ENCODE peak calls at places on chromosomes 2 and 18, in seven cellular contexts. C is uterus, T is body of pancreas, E is stomach, W is K562, G is tibial nerve, I is testis. H is an unnamed sample.

GRCh38 chr18:64037812-64038414 is 68.0 kb downstream of the SERPINB8 start:
- DNase-seq in C (no peak), T (no peak), E (no peak), W (peak; percentile 14), G (no peak), I (no peak), H (no peak)

GRCh38 chr18:37847544-37847943 is 281.9 kb upstream of the CELF4 start:
- DNase-seq in C (no peak), T (no peak), E (no peak), W (no peak), G (no peak), I (no peak), H (no peak)

GRCh38 chr2:175309799-175310198 is 128.3 kb upstream of the ATP5MC3 start:
- DNase-seq in C (no peak), T (no peak), E (no peak), W (peak; percentile 38), G (no peak), I (peak; percentile 20), H (no peak)

GRCh38 chr2:227871375-227871788 is at the start of gene DAW1:
- DNase-seq in C (no peak), T (peak; percentile 34), E (peak; percentile 63), W (peak; percentile 17), G (no peak), I (peak; percentile 66), H (no peak)

GRCh38 chr18:52345428-52345827 is 5.4 kb downstream of the DCC start:
- DNase-seq in C (no peak), T (no peak), E (no peak), W (no peak), G (no peak), I (no peak), H (no peak)

GRCh38 chr2:55490554-55490953 is 29.0 kb upstream of the CFAP36 start:
- DNase-seq in C (peak; percentile 17), T (peak; percentile 57), E (peak; percentile 26), W (peak; percentile 49), G (peak; percentile 26), I (peak; percentile 42), H (no peak)

GRCh38 chr2:229407170-229407569 is 136.1 kb upstream of the PID1 start:
- DNase-seq in C (peak; percentile 83), T (peak; percentile 75), E (peak; percentile 47), W (no peak), G (peak; percentile 78), I (peak; percentile 92), H (no peak)

GRCh38 chr2:58852905-58853304 is 611.8 kb upstream of the FANCL start:
- DNase-seq in C (no peak), T (no peak), E (no peak), W (no peak), G (no peak), I (no peak), H (no peak)

DNA sequence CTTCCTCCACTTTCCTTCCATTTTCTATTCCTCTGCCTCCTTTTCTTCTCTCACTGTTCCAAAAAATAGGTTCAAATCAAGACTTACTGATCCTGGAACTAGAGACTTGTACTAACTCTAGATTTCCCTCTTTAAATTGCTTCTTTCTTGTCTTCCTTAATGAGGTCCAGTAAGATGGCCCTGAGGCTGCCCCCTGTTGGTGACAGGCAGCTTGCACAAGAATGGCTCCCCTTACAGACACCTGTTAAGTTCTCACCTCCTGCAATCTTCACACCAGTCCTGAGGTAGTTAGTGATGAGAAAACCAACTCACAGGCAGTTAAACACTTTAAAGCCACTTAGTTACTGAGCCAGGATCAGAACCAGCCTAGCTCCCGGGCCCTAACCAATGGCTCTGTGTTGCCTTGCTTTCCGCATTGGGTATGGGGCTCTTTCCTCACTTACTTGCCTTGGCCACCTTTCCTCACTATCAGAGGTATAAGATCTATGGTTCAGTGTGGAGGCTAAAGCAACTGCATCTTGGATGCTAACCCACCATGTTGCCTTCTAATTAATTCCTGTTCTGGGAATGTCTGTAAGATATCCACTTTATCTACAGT is 130.6 kb downstream of the AKAIN1 start:
- DNase-seq in C (no peak), T (peak; percentile 10), E (no peak), W (peak; percentile 31), G (no peak), I (peak; percentile 28), H (no peak)
- TF ChIP-seq CTCF in C (no peak), T (no peak), E (no peak), W (peak; percentile 10), G (no peak), I (no peak), H (no peak)

GRCh38 chr2:231714639-231715498 is 6.5 kb downstream of the PTMA start:
- DNase-seq in C (peak; percentile 69), T (peak; percentile 78), E (peak; percentile 80), W (peak; percentile 49), G (no peak), I (peak; percentile 87), H (peak; percentile 61)
- H3K27ac ChIP-seq in C (peak overlapping the region; percentile 29), T (peak overlapping the region; percentile 64), E (peak overlapping the region; percentile 78), W (peak overlapping the region; percentile 66), G (peak overlapping the region; percentile 83), I (no peak overlapping the region), H (no peak overlapping the region)

DNA sequence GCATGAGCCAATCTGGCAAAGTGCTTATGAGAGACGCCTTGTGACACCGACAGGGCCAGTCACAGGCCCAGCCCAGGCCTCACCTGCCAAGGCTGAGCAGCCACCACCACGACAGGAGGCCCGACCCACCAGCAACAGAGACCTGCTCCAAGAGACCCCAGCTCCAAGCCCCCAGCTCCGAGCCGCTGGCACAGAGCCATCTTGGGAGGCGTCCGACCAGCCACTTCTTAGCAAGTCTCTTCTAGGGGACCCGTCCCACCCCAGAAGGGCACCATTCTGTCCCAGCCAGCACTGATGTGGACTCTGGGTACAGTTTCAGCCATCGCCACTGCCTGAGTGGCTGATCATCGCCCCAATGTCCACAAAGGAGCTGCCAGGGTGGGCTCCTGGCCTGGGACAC is 290.7 kb upstream of the SALL3 start:
- DNase-seq in C (no peak), T (no peak), E (no peak), W (no peak), G (no peak), I (no peak), H (no peak)
- H3K9me3 ChIP-seq in C (no peaks in the 10 kb centered on the region), T (no peaks in the 10 kb centered on the region), E (no peaks in the 10 kb centered on the region), W (no peaks in the 10 kb centered on the region), G (no peaks in the 10 kb centered on the region), I (no peaks in the 10 kb centered on the region), H (no peaks in the 10 kb centered on the region)

DNA sequence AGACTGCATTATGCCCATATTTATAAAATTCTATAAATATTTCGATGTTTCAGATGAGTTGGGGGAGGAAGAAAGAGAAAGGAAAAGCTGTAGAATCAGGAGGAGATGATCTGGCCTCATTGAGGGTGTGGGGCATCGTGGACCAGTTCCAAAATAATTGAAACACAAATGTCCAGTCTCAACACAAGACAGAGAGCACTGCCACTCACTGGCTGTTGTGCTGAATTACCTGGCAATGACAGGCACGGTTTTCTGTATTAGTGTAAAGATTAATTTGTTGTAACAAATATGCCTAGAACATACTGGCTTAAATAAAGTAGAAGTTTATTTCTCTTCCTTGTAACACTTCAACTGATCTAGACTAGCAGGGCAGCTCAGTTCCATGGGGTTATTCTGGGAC is 24.1 kb downstream of the POLE4 start:
- DNase-seq in C (no peak), T (no peak), E (no peak), W (no peak), G (no peak), I (peak; percentile 20), H (no peak)
- TF ChIP-seq CTCF in C (no peak), T (no peak), E (no peak), W (peak; percentile 33), G (no peak), I (no peak), H (no peak)

GRCh38 chr2:203016716-203017115 is 2.0 kb downstream of the NBEAL1 start:
- DNase-seq in C (no peak), T (no peak), E (no peak), W (no peak), G (no peak), I (no peak), H (no peak)
- H3K27ac ChIP-seq in C (peak overlapping the region; percentile 92), T (peak overlapping the region; percentile 94), E (peak overlapping the region; percentile 94), W (peak overlapping the region; percentile 85), G (peak overlapping the region; percentile 99), I (peak overlapping the region; percentile 3), H (no peak overlapping the region)

GRCh38 chr2:149727927-149728326 is 140.4 kb upstream of the MMADHC start:
- DNase-seq in C (no peak), T (no peak), E (no peak), W (no peak), G (no peak), I (no peak), H (no peak)
- H3K9me3 ChIP-seq in C (no peaks in the 10 kb centered on the region), T (no peaks in the 10 kb centered on the region), E (no peaks in the 10 kb centered on the region), W (no peaks in the 10 kb centered on the region), G (no peaks in the 10 kb centered on the region), I (no peaks in the 10 kb centered on the region), H (no peaks in the 10 kb centered on the region)

GRCh38 chr2:232523682-232524597 is 2.0 kb upstream of the CHRND start:
- DNase-seq in C (no peak), T (peak; percentile 33), E (peak; percentile 32), W (peak; percentile 60), G (no peak), I (peak; percentile 43), H (no peak)

GRCh38 chr2:232525796-232526195 is at the start of gene CHRND:
- DNase-seq in C (no peak), T (peak; percentile 55), E (no peak), W (no peak), G (no peak), I (peak; percentile 45), H (no peak)

GRCh38 chr2:232524771-232525170 is 1.2 kb upstream of the CHRND start:
- DNase-seq in C (no peak), T (no peak), E (no peak), W (no peak), G (no peak), I (no peak), H (no peak)

GRCh38 chr2:232526296-232527055 is 516 bp downstream of the CHRND start:
- DNase-seq in C (no peak), T (no peak), E (no peak), W (no peak), G (no peak), I (no peak), H (no peak)

GRCh38 chr2:232525199-232525598 is 761 bp upstream of the CHRND start:
- DNase-seq in C (no peak), T (no peak), E (no peak), W (no peak), G (no peak), I (no peak), H (no peak)
- TF ChIP-seq CTCF in C (no peak), T (no peak), E (no peak), W (no peak), G (no peak), I (no peak), H (no peak)

H was measured in CD8-positive, alpha-beta T cell.